ENCODE peak calls at places on chromosomes 12 and 14, in four cellular contexts. D is Peyer's patch, G is thyroid gland, E is tibial nerve. C is an unnamed sample.

GRCh38 chr14:52325126-52325525 is 11.0 kb downstream of the PTGER2 start:
- DNase-seq in D (no peak), G (no peak), E (no peak), C (no peak)

GRCh38 chr12:111412007-111412829 is 6.5 kb downstream of the SH2B3 start:
- DNase-seq in D (no peak), G (peak), E (no peak), C (no peak)

GRCh38 chr12:1355396-1355795 is 239.0 kb downstream of the FBXL14 start:
- DNase-seq in D (no peak), G (no peak), E (no peak), C (no peak)

GRCh38 chr14:69658664-69659261 is 47.4 kb downstream of the SUSD6 start:
- DNase-seq in D (peak), G (no peak), E (no peak), C (no peak)

GRCh38 chr12:57738142-57738474 is 434 bp downstream of the AGAP2 start:
- DNase-seq in D (no peak), G (no peak), E (no peak), C (no peak)

GRCh38 chr12:85000766-85001165 is 35.3 kb downstream of the TSPAN19 start:
- DNase-seq in D (no peak), G (no peak), E (no peak), C (no peak)

GRCh38 chr12:42786400-42786799 is 196.9 kb upstream of the PRICKLE1 start:
- DNase-seq in D (no peak), G (no peak), E (no peak), C (no peak)

GRCh38 chr12:126780343-126780742 is 1486.6 kb upstream of the TMEM132C start:
- DNase-seq in D (no peak), G (no peak), E (no peak), C (no peak)

GRCh38 chr12:95908573-95908972 is 33.8 kb downstream of the CCDC38 start:
- DNase-seq in D (no peak), G (no peak), E (no peak), C (no peak)

GRCh38 chr12:85627584-85627983 is 208.6 kb downstream of the RASSF9 start:
- DNase-seq in D (no peak), G (no peak), E (no peak), C (no peak)

GRCh38 chr12:8156845-8157244 is at the start of gene ZNF705A:
- DNase-seq in D (no peak), G (no peak), E (no peak), C (no peak)

GRCh38 chr14:71143391-71144290 is 236.4 kb downstream of the PCNX1 start:
- DNase-seq in D (no peak), G (no peak), E (no peak), C (no peak)

GRCh38 chr14:35331605-35332516 is 39.7 kb downstream of the PSMA6 start:
- DNase-seq in D (peak), G (peak), E (no peak), C (no peak)

GRCh38 chr12:64104376-64104775 is 117.7 kb downstream of the KICS2 start:
- DNase-seq in D (no peak), G (peak), E (no peak), C (no peak)

GRCh38 chr12:12731785-12732184 is 14.6 kb downstream of the CDKN1B start:
- DNase-seq in D (no peak), G (no peak), E (no peak), C (no peak)

GRCh38 chr14:90678846-90679362 is 137.3 kb downstream of the TTC7B start:
- DNase-seq in D (no peak), G (no peak), E (no peak), C (no peak)

GRCh38 chr12:44117368-44117767 is 281.5 kb downstream of the TMEM117 start:
- DNase-seq in D (no peak), G (no peak), E (no peak), C (no peak)

GRCh38 chr12:101379149-101379548 is 28.4 kb downstream of the ARL1 start:
- DNase-seq in D (no peak), G (no peak), E (no peak), C (no peak)

GRCh38 chr12:65881965-65882413 is 57.7 kb downstream of the HMGA2 start:
- DNase-seq in D (peak), G (peak), E (peak), C (peak)

GRCh38 chr14:96215845-96216244 is 11.2 kb downstream of the BDKRB2 start:
- DNase-seq in D (no peak), G (no peak), E (no peak), C (no peak)

GRCh38 chr12:67482751-67483661 is 165.5 kb upstream of the DYRK2 start:
- DNase-seq in D (no peak), G (peak), E (peak), C (no peak)

GRCh38 chr12:76083761-76084276 is 666 bp downstream of the NAP1L1 start:
- DNase-seq in D (peak), G (peak), E (peak), C (peak)

GRCh38 chr12:14993537-14994266 is 20.9 kb downstream of the PDE6H start:
- DNase-seq in D (no peak), G (no peak), E (no peak), C (no peak)

GRCh38 chr12:109542014-109542413 is 31.3 kb downstream of the MMAB start:
- DNase-seq in D (no peak), G (no peak), E (no peak), C (no peak)

GRCh38 chr14:50524071-50524470 is 8.3 kb downstream of the MAP4K5 start:
- DNase-seq in D (no peak), G (no peak), E (no peak), C (no peak)

GRCh38 chr14:68088463-68088862 is 268.9 kb downstream of the RAD51B start:
- DNase-seq in D (no peak), G (no peak), E (no peak), C (no peak)

GRCh38 chr12:105523164-105524057 is 192.9 kb downstream of the C12orf75 start:
- DNase-seq in D (no peak), G (peak), E (peak), C (no peak)

GRCh38 chr12:118060301-118061010 is 523 bp downstream of the WSB2 start:
- DNase-seq in D (peak), G (peak), E (peak), C (no peak)

GRCh38 chr14:90871605-90872233 is 55.5 kb upstream of the TTC7B start:
- DNase-seq in D (no peak), G (no peak), E (no peak), C (no peak)

GRCh38 chr12:32431025-32431424 is 31.7 kb downstream of the FGD4 start:
- DNase-seq in D (no peak), G (no peak), E (no peak), C (no peak)

GRCh38 chr14:63276016-63276415 is 42.7 kb downstream of the GPHB5 start:
- DNase-seq in D (no peak), G (no peak), E (no peak), C (no peak)

GRCh38 chr14:24139272-24139934 is 2.0 kb downstream of the EMC9 start:
- DNase-seq in D (no peak), G (no peak), E (no peak), C (no peak)

GRCh38 chr12:26435005-26435404 is 239.6 kb downstream of the SSPN start:
- DNase-seq in D (no peak), G (no peak), E (no peak), C (no peak)

GRCh38 chr14:37623552-37623951 is 28.1 kb downstream of the TTC6 start:
- DNase-seq in D (no peak), G (no peak), E (no peak), C (no peak)

GRCh38 chr14:99904506-99904905 is 111.3 kb downstream of the EML1 start:
- DNase-seq in D (no peak), G (no peak), E (no peak), C (no peak)

GRCh38 chr12:116955382-116956021 is 44.8 kb downstream of the FBXW8 start:
- DNase-seq in D (no peak), G (peak), E (peak), C (no peak)

GRCh38 chr12:106317406-106318082 is 15.0 kb downstream of the TCP11L2 start:
- DNase-seq in D (no peak), G (no peak), E (no peak), C (no peak)

GRCh38 chr14:101171650-101172049 is 268.1 kb upstream of the RTL1 start:
- DNase-seq in D (no peak), G (no peak), E (no peak), C (no peak)

GRCh38 chr12:46332260-46332659 is 40.3 kb downstream of the SLC38A2 start:
- DNase-seq in D (no peak), G (no peak), E (no peak), C (no peak)

GRCh38 chr14:95527392-95528002 is 7.4 kb upstream of the GLRX5 start:
- DNase-seq in D (no peak), G (peak), E (peak), C (no peak)

GRCh38 chr12:121804417-121805111 is 755 bp downstream of the SETD1B start:
- DNase-seq in D (peak), G (no peak), E (peak), C (no peak)

GRCh38 chr12:121801601-121802484 is 2.0 kb upstream of the SETD1B start:
- DNase-seq in D (no peak), G (no peak), E (peak), C (no peak)

GRCh38 chr12:121803861-121804416 is at the start of gene SETD1B:
- DNase-seq in D (peak), G (peak), E (peak), C (no peak)

GRCh38 chr12:121802485-121802842 is 1.3 kb upstream of the SETD1B start:
- DNase-seq in D (no peak), G (no peak), E (no peak), C (no peak)

GRCh38 chr12:121802843-121803698 is 738 bp upstream of the SETD1B start:
- DNase-seq in D (peak), G (peak), E (peak), C (peak)
- TF ChIP-seq POLR2A in D (peak), G (peak), E (peak), C (peak)

GRCh38 chr14:92106095-92106937 is at the start of gene ATXN3:
- DNase-seq in D (peak), G (peak), E (peak), C (peak)
- TF ChIP-seq POLR2A in D (peak), G (no peak), E (peak), C (peak)

DNA sequence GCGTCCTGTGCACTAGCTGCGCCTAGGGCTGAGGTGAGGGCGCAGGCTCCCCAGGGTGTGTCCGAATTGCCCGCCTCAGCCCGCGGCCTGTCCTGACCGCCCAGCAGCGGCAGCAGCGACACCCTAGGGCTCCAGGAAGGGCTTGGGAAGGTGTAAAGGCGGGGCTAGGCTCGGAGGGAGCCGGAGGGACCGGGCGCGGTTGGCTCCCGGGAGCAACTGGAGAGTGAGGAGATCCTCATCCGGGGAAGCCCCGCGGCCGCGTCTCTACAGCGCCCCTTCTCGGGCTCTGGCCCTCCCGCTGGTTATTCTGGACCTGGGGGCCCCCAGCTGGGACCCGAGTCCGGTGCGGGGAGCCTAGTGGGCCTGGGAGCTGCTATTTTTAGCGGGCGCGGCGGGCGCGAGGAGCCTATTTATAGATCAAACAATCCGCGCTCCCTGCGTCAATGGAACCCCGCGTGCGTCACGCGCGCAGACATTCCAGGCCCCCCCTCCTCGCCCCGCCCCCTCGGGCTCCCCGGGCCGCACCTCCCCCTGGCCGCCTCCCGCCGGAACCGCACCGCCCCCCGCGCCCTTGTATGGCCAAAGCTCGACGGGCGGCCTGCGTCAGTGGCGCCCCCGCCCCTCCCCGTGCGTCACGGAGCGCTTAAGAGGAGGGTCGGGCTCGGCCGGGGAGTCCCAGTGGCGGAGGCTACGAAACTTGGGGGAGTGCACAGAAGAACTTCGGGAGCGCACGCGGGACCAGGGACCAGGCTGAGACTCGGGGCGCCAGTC is at the start of gene NR4A1:
- DNase-seq in D (peak), G (peak), E (peak), C (peak)
- TF ChIP-seq POLR2A in D (peak), G (peak), E (peak), C (peak)

GRCh38 chr12:107685360-107686248 is at the start of gene PWP1:
- DNase-seq in D (peak), G (peak), E (peak), C (peak)
- TF ChIP-seq POLR2A in D (peak), G (no peak), E (peak), C (peak)

DNA sequence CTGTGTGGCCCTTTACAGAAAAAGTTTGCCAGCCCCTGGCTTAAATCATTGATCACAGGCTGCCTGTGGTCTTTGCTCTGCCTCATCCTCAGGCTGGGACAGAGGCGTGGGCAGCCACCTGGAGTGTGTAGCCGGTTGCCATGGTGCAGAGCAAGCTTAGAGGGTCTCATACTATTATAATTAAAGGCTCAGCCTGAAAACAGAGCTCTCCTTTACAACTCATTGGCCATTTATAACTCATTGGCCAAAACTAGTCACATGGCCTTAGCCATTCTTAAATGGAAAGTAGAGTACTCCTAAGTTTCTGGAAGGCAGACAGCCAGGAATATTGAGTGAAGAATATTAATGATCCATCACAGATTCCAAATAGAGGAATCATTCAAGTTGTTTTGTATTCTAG is 3.0 kb downstream of the HSP90B1 start:
- DNase-seq in D (no peak), G (peak), E (no peak), C (no peak)
- TF ChIP-seq POLR2A in D (no peak), G (no peak), E (no peak), C (no peak)